ENCODE peak calls at places on chromosomes 6 and 20, in ten cellular contexts. O is left lung; Q is naive B cell; U is HFF-Myc; E is GOT3; M is activated T-cell treated with anti-CD3 and anti-CD28 coated beads for 1 hour; T is activated CD4-positive, alpha-beta T cell treated with anti-CD3 and anti-CD28 coated beads, Interleukin-2, amount 10 ng/mL, durations not matched to agents 7 days and 5 days; S is naive thymus-derived CD8-positive, alpha-beta T cell; W is kidney; C is IMR-90. V is an unnamed sample.

GRCh38 chr6:6225885-6226284 is 94.6 kb downstream of the F13A1 start:
- DNase-seq in O (no peak), Q (no peak), U (no peak), E (no peak), M (no peak), T (no peak), S (no peak), W (no peak), C (no peak), V (no peak)

GRCh38 chr6:127192911-127193503 is 73.7 kb upstream of the RNF146 start:
- DNase-seq in O (no peak), Q (no peak), U (no peak), E (no peak), M (no peak), T (no peak), S (no peak), W (no peak), C (peak), V (peak)

GRCh38 chr20:47655635-47656034 is 129.6 kb downstream of the SULF2 start:
- DNase-seq in O (no peak), Q (no peak), U (no peak), E (no peak), M (no peak), T (no peak), S (no peak), W (no peak), C (no peak), V (no peak)

GRCh38 chr6:15879372-15880261 is 216.8 kb upstream of the DTNBP1 start:
- DNase-seq in O (peak), Q (peak), U (peak), E (no peak), M (peak), T (peak), S (peak), W (peak), C (peak), V (peak)

GRCh38 chr6:29976253-29976587 is 33.9 kb downstream of the HLA-A start:
- DNase-seq in O (no peak), Q (no peak), U (no peak), E (no peak), M (no peak), T (no peak), S (no peak), W (no peak), C (no peak), V (no peak)

GRCh38 chr6:167962717-167963116 is 34.8 kb upstream of the KIF25 start:
- DNase-seq in O (no peak), Q (no peak), U (no peak), E (no peak), M (no peak), T (no peak), S (no peak), W (no peak), C (no peak), V (no peak)

GRCh38 chr6:30493643-30494250 is 4.4 kb downstream of the HLA-E start:
- DNase-seq in O (no peak), Q (no peak), U (no peak), E (no peak), M (no peak), T (peak), S (no peak), W (no peak), C (no peak), V (no peak)

GRCh38 chr6:134853111-134854055 is 96.5 kb downstream of the ALDH8A1 start:
- DNase-seq in O (no peak), Q (no peak), U (no peak), E (no peak), M (no peak), T (no peak), S (no peak), W (no peak), C (peak), V (peak)

GRCh38 chr6:16249971-16250370 is 11.6 kb downstream of the GMPR start:
- DNase-seq in O (no peak), Q (no peak), U (no peak), E (no peak), M (no peak), T (no peak), S (no peak), W (no peak), C (no peak), V (no peak)

GRCh38 chr6:56478202-56478601 is 164.5 kb downstream of the DST start:
- DNase-seq in O (no peak), Q (no peak), U (no peak), E (no peak), M (no peak), T (no peak), S (no peak), W (no peak), C (no peak), V (no peak)

GRCh38 chr20:36624068-36624813 is 18.7 kb downstream of the RAB5IF start:
- DNase-seq in O (no peak), Q (no peak), U (no peak), E (no peak), M (no peak), T (no peak), S (no peak), W (no peak), C (no peak), V (no peak)

GRCh38 chr6:19399406-19399805 is 437.8 kb upstream of the ID4 start:
- DNase-seq in O (no peak), Q (no peak), U (no peak), E (no peak), M (no peak), T (no peak), S (no peak), W (no peak), C (peak), V (peak)

GRCh38 chr6:2945069-2945452 is 26.3 kb downstream of the SERPINB6 start:
- DNase-seq in O (no peak), Q (no peak), U (no peak), E (no peak), M (no peak), T (no peak), S (no peak), W (no peak), C (no peak), V (no peak)

GRCh38 chr6:66605971-66606370 is 898.9 kb upstream of the EYS start:
- DNase-seq in O (no peak), Q (no peak), U (no peak), E (no peak), M (no peak), T (no peak), S (no peak), W (no peak), C (peak), V (no peak)

GRCh38 chr6:25968769-25969168 is 6.2 kb downstream of the TRIM38 start:
- DNase-seq in O (no peak), Q (no peak), U (no peak), E (no peak), M (no peak), T (no peak), S (no peak), W (no peak), C (peak), V (peak)

GRCh38 chr20:25573288-25574251 is 11.8 kb downstream of the NINL start:
- DNase-seq in O (no peak), Q (no peak), U (no peak), E (no peak), M (no peak), T (no peak), S (no peak), W (no peak), C (peak), V (peak)

GRCh38 chr20:25310921-25311728 is 63.2 kb downstream of the PYGB start:
- DNase-seq in O (no peak), Q (no peak), U (no peak), E (no peak), M (no peak), T (no peak), S (no peak), W (peak), C (peak), V (peak)

GRCh38 chr20:15122613-15123012 is 785.2 kb upstream of the FLRT3 start:
- DNase-seq in O (no peak), Q (no peak), U (no peak), E (no peak), M (no peak), T (no peak), S (no peak), W (no peak), C (no peak), V (no peak)